ENCODE peak calls at places on chromosomes 1 and 21, in five cellular contexts. B is IMR-90, L is HCT116, G is GM12878, W is K562. A is an unnamed sample.

GRCh38 chr21:45019076-45019886 is 55.1 kb upstream of the ADARB1 start:
- DNase-seq in B (no peak), L (no peak), G (no peak), W (no peak), A (no peak)

GRCh38 chr21:15841856-15842564 is 112.2 kb downstream of the USP25 start:
- DNase-seq in B (peak), L (no peak), G (no peak), W (no peak), A (no peak)

GRCh38 chr1:223771814-223772770 is 59.8 kb downstream of the CAPN2 start:
- DNase-seq in B (peak), L (peak), G (no peak), W (peak), A (peak)

GRCh38 chr1:79899914-79900313 is 893.4 kb upstream of the ADGRL4 start:
- DNase-seq in B (peak), L (no peak), G (no peak), W (no peak), A (no peak)

GRCh38 chr21:31366825-31367224 is 22.8 kb upstream of the TIAM1 start:
- DNase-seq in B (peak), L (peak), G (no peak), W (no peak), A (peak)

GRCh38 chr21:46060596-46061061 is 37.3 kb upstream of the COL6A2 start:
- DNase-seq in B (peak), L (no peak), G (no peak), W (no peak), A (peak)

GRCh38 chr21:33071878-33072306 is 2.0 kb downstream of the OLIG1 start:
- DNase-seq in B (peak), L (no peak), G (no peak), W (no peak), A (no peak)

GRCh38 chr1:178942285-178943218 is 71.7 kb upstream of the ANGPTL1 start:
- DNase-seq in B (peak), L (no peak), G (no peak), W (no peak), A (no peak)

GRCh38 chr1:2788506-2789163 is 12.9 kb downstream of the TTC34 start:
- DNase-seq in B (no peak), L (no peak), G (no peak), W (no peak), A (no peak)

GRCh38 chr1:184002071-184002470 is 35.5 kb downstream of the COLGALT2 start:
- DNase-seq in B (peak), L (peak), G (no peak), W (peak), A (peak)

GRCh38 chr1:56447732-56448276 is 131.6 kb downstream of the PLPP3 start:
- DNase-seq in B (no peak), L (no peak), G (no peak), W (no peak), A (no peak)

GRCh38 chr1:232643227-232643626 is 13.3 kb upstream of the SIPA1L2 start:
- DNase-seq in B (peak), L (no peak), G (no peak), W (no peak), A (no peak)

GRCh38 chr1:24049709-24050108 is 62.2 kb downstream of the MYOM3 start:
- DNase-seq in B (no peak), L (no peak), G (no peak), W (no peak), A (no peak)

GRCh38 chr1:168483531-168483930 is 60.3 kb downstream of the XCL2 start:
- DNase-seq in B (peak), L (no peak), G (no peak), W (no peak), A (no peak)

GRCh38 chr21:41045534-41046268 is 122.3 kb upstream of the BACE2 start:
- DNase-seq in B (no peak), L (no peak), G (no peak), W (peak), A (peak)

GRCh38 chr1:199042193-199042592 is 403.4 kb downstream of the PTPRC start:
- DNase-seq in B (no peak), L (no peak), G (no peak), W (no peak), A (no peak)

GRCh38 chr1:248894837-248895236 is 11.2 kb upstream of the PGBD2 start:
- DNase-seq in B (no peak), L (no peak), G (no peak), W (no peak), A (no peak)

GRCh38 chr1:25355841-25356395 is 17.8 kb downstream of the TMEM50A start:
- DNase-seq in B (no peak), L (no peak), G (no peak), W (peak), A (no peak)

GRCh38 chr1:240804475-240804874 is 192.5 kb upstream of the GREM2 start:
- DNase-seq in B (peak), L (no peak), G (no peak), W (no peak), A (no peak)

GRCh38 chr21:33948096-33948950 is 32.7 kb upstream of the ATP5PO start:
- DNase-seq in B (peak), L (peak), G (peak), W (peak), A (peak)

GRCh38 chr1:1619917-1620361 is 4.6 kb downstream of the MIB2 start:
- DNase-seq in B (no peak), L (no peak), G (no peak), W (peak), A (no peak)

GRCh38 chr21:21146587-21147373 is 148.6 kb downstream of the NCAM2 start:
- DNase-seq in B (no peak), L (no peak), G (no peak), W (peak), A (no peak)

GRCh38 chr1:231162300-231162969 is 577 bp downstream of the TRIM67 start:
- DNase-seq in B (peak), L (no peak), G (no peak), W (peak), A (peak)

GRCh38 chr1:198683449-198683848 is 44.6 kb downstream of the PTPRC start:
- DNase-seq in B (no peak), L (no peak), G (no peak), W (no peak), A (no peak)

GRCh38 chr1:26706315-26706714 is 10.5 kb downstream of the ARID1A start:
- DNase-seq in B (no peak), L (no peak), G (no peak), W (no peak), A (no peak)

GRCh38 chr1:163785868-163786267 is 464.1 kb downstream of the NUF2 start:
- DNase-seq in B (no peak), L (no peak), G (no peak), W (no peak), A (no peak)

GRCh38 chr1:89274431-89274857 is 1.8 kb upstream of the GBP5 start:
- DNase-seq in B (peak), L (no peak), G (no peak), W (no peak), A (no peak)

GRCh38 chr1:73343947-73344346 is 854.0 kb downstream of the LRRIQ3 start:
- DNase-seq in B (no peak), L (no peak), G (no peak), W (no peak), A (no peak)
- TF ChIP-seq CEBPB in B (no peak), L (no peak), G (no peak), W (no peak), A (no peak)

GRCh38 chr21:37546949-37547614 is 180.5 kb downstream of the DYRK1A start:
- DNase-seq in B (no peak), L (no peak), G (no peak), W (peak), A (no peak)
- TF ChIP-seq CEBPB in B (no peak), L (no peak), G (no peak), W (no peak), A (no peak)

DNA sequence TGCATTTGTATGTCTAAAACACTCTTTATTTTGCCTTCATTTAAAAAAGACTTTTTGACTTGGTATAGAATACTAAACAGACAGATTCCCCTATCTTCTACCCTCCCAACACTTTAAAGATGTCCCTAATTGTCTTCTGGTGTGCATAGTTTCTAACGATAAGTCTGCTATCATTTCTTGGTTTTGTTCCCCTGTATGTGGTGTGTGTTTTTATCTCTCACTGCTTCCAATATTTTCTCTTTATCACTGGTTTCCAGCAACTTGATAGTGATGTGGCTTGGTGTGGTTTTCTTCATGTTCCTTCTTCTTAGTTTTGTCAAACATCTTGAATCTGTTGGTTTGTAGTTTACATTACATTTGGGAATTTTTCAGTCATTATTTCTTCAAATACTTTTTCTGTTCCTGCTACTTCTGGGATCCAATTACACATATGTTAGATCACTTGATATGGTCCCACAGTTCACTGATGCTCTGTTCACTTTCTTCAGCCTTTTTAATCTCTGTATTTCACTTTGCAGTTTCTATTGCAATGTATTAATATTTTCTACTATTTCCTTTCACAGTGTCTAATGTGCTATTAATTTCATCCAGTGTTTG is 23.2 kb downstream of the F5 start:
- DNase-seq in B (no peak), L (no peak), G (no peak), W (no peak), A (no peak)
- TF ChIP-seq CEBPB in B (no peak), L (no peak), G (no peak), W (no peak), A (no peak)

DNA sequence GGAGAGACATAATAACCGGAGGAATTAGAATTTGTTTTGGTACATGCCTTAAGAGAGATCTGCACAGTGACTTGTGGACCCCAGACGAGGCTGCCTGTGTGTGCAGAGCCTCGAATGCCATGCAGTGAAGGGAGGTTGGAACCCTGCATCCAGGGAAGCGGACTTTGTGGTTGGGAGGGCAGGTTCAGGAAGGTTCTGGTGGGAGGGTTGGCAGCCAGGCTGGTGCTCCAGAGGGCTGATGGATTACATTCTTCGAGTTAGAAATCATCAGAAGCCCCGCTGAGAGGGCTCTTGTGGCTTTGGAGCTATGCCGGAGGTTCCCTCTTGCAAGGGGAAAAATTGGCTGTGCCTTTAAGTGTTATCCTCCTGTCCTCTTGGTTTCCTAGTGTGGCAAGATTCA is 21.1 kb downstream of the ROR1 start:
- DNase-seq in B (peak), L (no peak), G (no peak), W (no peak), A (no peak)
- TF ChIP-seq CEBPB in B (no peak), L (no peak), G (no peak), W (no peak), A (no peak)

DNA sequence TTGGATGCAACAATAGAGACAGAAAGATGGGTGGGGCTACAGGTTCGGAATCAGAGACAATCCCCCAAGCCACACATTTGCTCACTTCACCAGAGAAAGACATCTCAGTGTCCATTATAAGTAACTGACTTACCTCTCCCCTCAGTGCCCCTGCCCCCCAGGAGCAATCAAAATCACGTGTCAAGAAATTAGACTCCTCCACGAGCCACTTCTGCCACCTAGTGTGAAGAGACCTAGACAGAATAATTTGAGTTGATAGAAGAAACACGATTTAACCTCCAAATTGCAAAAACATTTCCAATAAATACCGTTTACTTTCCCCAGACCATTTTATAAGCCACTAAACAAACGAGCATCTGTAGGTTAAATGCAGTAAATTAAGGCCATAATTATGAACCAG is 123.2 kb downstream of the SLC30A10 start:
- DNase-seq in B (no peak), L (no peak), G (no peak), W (no peak), A (no peak)
- TF ChIP-seq CEBPB in B (no peak), L (no peak), G (no peak), W (no peak), A (no peak)